ENCODE peak calls at places on chromosomes 4 and X, in five cellular contexts. I is sigmoid colon, M is HCT116, R is cardiac muscle cell, Z is dorsolateral prefrontal cortex. E is an unnamed sample.

GRCh38 chr4:139672215-139672614 is 6.6 kb downstream of the MGST2 start:
- DNase-seq in I (no peak), Z (no peak), R (no peak), M (no peak), E (no peak)

GRCh38 chr4:38860788-38861424 is 4.3 kb upstream of the TLR6 start:
- DNase-seq in Z (no peak), R (peak), I (no peak), M (peak), E (no peak)

GRCh38 chr4:153205757-153206156 is 1.5 kb downstream of the TRIM2 start:
- DNase-seq in M (peak), R (no peak), Z (no peak), I (no peak), E (no peak)

GRCh38 chr4:176769519-176769918 is 23.2 kb downstream of the VEGFC start:
- DNase-seq in I (no peak), Z (no peak), R (no peak), M (no peak), E (no peak)

GRCh38 chr4:171813195-171813955 is at the start of gene GALNTL6:
- DNase-seq in M (no peak), Z (peak), R (peak), I (peak), E (no peak)

GRCh38 chr4:26866781-26867180 is 6.1 kb downstream of the STIM2 start:
- DNase-seq in Z (no peak), R (no peak), I (no peak), M (no peak), E (no peak)

GRCh38 chr4:48680848-48681568 is 99.1 kb downstream of the FRYL start:
- DNase-seq in M (no peak), Z (no peak), R (no peak), I (no peak), E (no peak)

GRCh38 chr4:815464-816146 is 10.3 kb downstream of the CPLX1 start:
- DNase-seq in I (peak), M (no peak), R (no peak), Z (no peak), E (no peak)

GRCh38 chr4:39480251-39480650 is 21.4 kb downstream of the LIAS start:
- DNase-seq in I (no peak), Z (no peak), M (no peak), R (no peak), E (no peak)

GRCh38 chr4:1596393-1596792 is 87.7 kb downstream of the FAM53A start:
- DNase-seq in R (no peak), I (peak), Z (no peak), M (no peak), E (no peak)

GRCh38 chr4:144584428-144584827 is 61.5 kb upstream of the HHIP start:
- DNase-seq in I (no peak), R (no peak), M (no peak), Z (no peak), E (no peak)

GRCh38 chrX:17535229-17535628 is 160.2 kb downstream of the NHS start:
- DNase-seq in Z (no peak), M (peak), I (no peak), R (peak), E (no peak)

GRCh38 chr4:5364406-5364805 is 313.1 kb downstream of the STK32B start:
- DNase-seq in M (no peak), R (no peak), I (no peak), Z (no peak), E (no peak)

GRCh38 chr4:25859429-25860148 is 3.2 kb downstream of the SEL1L3 start:
- DNase-seq in I (no peak), M (no peak), R (no peak), Z (no peak), E (no peak)

GRCh38 chr4:128782076-128782715 is 27.3 kb upstream of the JADE1 start:
- DNase-seq in I (no peak), Z (no peak), M (peak), R (no peak), E (no peak)

GRCh38 chr4:92234393-92235176 is 69.2 kb upstream of the GRID2 start:
- DNase-seq in R (no peak), M (peak), Z (no peak), I (no peak), E (no peak)

GRCh38 chr4:180630012-180630411 is 1613.2 kb upstream of the TENM3 start:
- DNase-seq in M (no peak), Z (no peak), R (no peak), I (no peak), E (no peak)

GRCh38 chrX:71458866-71459265 is 74.0 kb upstream of the OGT start:
- DNase-seq in I (no peak), M (no peak), Z (no peak), R (no peak), E (no peak)

GRCh38 chr4:184688447-184688846 is 38.9 kb downstream of the PRIMPOL start:
- DNase-seq in M (peak), R (no peak), I (no peak), Z (no peak), E (no peak)

GRCh38 chrX:37353646-37354045 is 4.5 kb downstream of the PRRG1 start:
- DNase-seq in Z (no peak), R (no peak), M (no peak), I (no peak), E (no peak)

GRCh38 chrX:110045988-110046387 is 43.1 kb downstream of the TMEM164 start:
- DNase-seq in R (peak), I (no peak), Z (no peak), M (no peak), E (no peak)

GRCh38 chr4:142549726-142550463 is 296.2 kb downstream of the INPP4B start:
- DNase-seq in M (peak), Z (no peak), R (peak), I (no peak), E (no peak)

GRCh38 chr4:88674565-88674964 is 23.1 kb downstream of the NAP1L5 start:
- DNase-seq in I (no peak), R (no peak), Z (no peak), M (no peak), E (no peak)

GRCh38 chr4:152981842-152982241 is 45.7 kb downstream of the FHDC1 start:
- DNase-seq in R (no peak), M (no peak), I (no peak), Z (no peak), E (no peak)

GRCh38 chrX:44962944-44963343 is 90.0 kb downstream of the KDM6A start:
- DNase-seq in R (no peak), M (no peak), I (no peak), Z (no peak), E (no peak)

GRCh38 chr4:161252520-161253141 is 911.2 kb downstream of the FSTL5 start:
- DNase-seq in R (peak), Z (no peak), I (no peak), M (peak), E (no peak)

GRCh38 chr4:59904331-59904730 is 1295.8 kb upstream of the ADGRL3 start:
- DNase-seq in R (no peak), Z (no peak), M (no peak), I (no peak), E (no peak)

GRCh38 chrX:14029425-14030247 is at the start of gene GEMIN8:
- DNase-seq in Z (peak), R (peak), I (peak), M (peak), E (peak)

GRCh38 chr4:1026115-1026514 is 14.7 kb downstream of the FGFRL1 start:
- DNase-seq in R (peak), Z (no peak), M (no peak), I (no peak), E (no peak)

GRCh38 chr4:162163892-162164759 is at the start of gene FSTL5:
- DNase-seq in M (no peak), Z (peak), R (peak), I (peak), E (peak)

DNA sequence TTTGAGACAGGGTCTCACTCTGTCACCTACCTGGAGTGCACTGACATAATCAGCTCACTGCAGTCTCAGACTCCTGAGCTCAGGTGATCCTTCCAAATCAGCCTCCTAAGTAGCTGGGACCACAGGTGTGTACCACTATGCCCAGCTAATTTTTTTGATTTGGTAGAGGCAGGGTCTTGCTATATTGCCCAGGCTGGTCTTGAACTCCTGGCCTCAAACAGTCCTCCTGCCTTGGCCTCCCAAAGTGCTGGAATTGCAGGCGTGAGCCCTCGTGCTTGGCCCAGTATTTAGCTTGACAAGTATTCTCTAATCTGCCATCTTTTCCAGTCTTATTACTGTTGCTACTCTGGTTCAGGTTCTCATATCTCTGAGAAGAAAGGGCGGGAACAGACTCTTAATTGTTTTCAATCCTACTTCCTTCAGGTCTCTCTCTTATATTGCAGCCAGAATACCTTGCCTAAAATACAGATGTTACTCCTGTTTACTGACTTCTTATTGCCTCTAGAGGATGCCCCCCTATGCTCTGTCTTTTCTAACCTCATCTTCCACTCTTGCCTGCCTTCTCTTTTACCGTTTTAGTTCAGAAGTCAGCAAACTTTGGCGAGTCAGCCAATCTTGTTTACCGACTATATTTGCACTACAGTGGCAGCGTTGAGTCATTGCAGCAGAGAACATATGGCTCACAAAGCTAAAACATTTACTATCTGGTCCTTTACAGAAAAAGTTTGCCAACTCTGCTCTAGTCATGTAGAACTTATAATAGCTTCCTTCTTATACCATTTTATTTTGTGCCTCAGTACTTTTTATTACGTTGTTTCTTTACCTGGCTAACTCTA is 19.0 kb downstream of the MRPL1 start:
- DNase-seq in Z (no peak), I (no peak), R (no peak), M (no peak), E (no peak)
- H3K27ac ChIP-seq in Z (no peak), I (no peak), R (no peak), M (no peak), E (no peak)

GRCh38 chrX:108090474-108091265 is 672 bp downstream of the PSMD10 start:
- DNase-seq in M (no peak), I (no peak), R (peak), Z (no peak), E (no peak)

GRCh38 chrX:108088511-108088910 is 2.8 kb downstream of the PSMD10 start:
- DNase-seq in I (no peak), R (no peak), Z (no peak), M (no peak), E (no peak)

GRCh38 chrX:108091266-108091877 is at the start of the genes ATG4A and PSMD10:
- DNase-seq in Z (peak), I (peak), M (peak), R (peak), E (peak)

GRCh38 chrX:108087792-108088191 is 3.5 kb downstream of the PSMD10 start:
- DNase-seq in I (no peak), Z (no peak), M (no peak), R (no peak), E (no peak)

DNA sequence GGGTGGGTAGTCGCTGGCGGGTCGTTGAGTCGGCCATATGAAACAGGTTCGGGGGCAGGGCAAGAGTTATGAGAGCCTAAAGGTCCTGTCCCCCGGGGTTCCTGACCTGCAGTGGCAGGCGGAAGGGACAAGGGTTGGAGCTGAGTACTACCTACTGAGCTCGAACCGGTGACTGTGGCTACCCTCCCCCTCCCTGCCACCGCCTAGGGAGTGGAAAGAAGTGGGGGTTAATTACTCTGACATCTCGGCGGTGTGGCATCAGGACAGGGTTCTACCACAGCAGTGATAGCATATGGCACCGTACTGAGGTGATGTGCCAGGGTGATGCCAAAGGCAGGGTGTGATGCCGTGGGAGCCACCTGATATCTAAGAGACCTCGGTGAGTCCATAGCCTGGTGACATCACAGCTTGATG is 307 bp downstream of the ATG4A start:
- DNase-seq in I (no peak), M (peak), Z (no peak), R (no peak), E (no peak)
- H3K27ac ChIP-seq in I (peak), M (no peak), Z (peak), R (no peak), E (peak)

DNA sequence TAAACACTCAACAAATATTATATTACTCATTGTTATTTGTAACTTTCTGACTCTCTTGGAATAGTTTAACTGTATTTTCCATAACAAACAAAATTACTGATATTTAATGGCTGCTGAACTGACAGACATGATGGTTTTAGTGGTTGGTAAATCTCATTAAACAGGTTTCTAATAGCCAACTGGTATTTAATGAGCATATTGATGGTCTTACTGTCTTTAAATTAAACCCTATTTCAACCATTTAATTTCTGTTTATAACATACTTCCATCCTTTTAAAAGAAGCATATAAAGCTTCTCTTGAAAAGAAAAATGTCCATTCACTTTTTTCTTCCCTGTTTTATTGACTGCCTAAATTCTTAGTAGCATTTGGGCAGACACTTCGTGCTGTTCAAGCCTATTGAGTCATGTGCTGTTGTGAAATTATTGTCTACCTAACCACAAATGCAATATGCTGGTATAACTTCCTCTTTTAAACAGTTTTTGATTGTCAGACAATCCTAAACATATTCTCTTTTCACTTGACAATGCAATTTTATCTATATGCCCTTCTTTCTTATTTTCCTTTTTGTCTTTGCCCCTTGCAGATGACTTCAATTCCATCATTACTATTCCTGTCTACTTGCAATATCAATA is 163.9 kb upstream of the SLC7A11 start:
- DNase-seq in R (no peak), Z (no peak), I (no peak), M (no peak), E (no peak)
- H3K27ac ChIP-seq in R (peak), Z (no peak), I (no peak), M (no peak), E (no peak)

GRCh38 chrX:152738560-152738959 is 5.0 kb downstream of the MAGEA12 start:
- DNase-seq in R (no peak), M (no peak), Z (no peak), I (no peak), E (no peak)

GRCh38 chrX:152735101-152735500 is 1.5 kb downstream of the MAGEA12 start:
- DNase-seq in R (no peak), M (no peak), I (no peak), Z (no peak), E (no peak)

GRCh38 chrX:152735860-152736511 is 2.4 kb downstream of the MAGEA12 start:
- DNase-seq in I (no peak), Z (no peak), M (no peak), R (no peak), E (no peak)

DNA sequence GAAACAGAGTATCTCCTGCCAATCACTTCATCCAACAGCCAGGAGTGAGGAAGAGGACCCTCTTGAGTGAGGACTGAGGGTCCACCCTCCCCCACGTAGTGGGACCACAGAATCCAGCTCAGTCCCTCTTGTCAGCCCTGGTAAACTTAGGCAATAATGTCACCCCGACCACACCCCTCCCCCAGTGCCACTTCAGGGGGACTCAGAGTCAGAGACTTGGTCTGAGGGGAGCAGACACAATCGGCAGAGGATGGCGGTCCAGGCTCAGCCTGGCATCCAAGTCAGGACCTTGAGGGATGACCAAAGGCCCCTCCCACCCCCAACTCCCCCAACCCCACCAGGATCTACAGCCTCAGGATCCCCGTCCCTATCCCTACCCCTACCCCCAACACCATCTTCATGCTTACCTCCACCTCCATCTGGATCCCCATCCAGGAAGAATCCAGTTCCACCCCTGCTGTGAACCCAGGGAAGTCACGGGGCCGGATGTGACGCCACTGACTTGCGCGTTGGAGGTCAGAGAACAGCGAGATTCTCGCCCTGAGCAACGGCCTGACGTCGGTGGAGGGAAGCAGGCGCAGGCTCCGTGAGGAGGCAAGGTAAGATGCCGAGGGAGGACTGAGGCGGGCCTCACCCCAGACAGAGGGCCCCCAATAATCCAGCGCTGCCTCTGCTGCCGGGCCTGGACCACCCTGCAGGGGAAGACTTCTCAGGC is at the start of the genes CSAG1 and MAGEA12:
- DNase-seq in I (no peak), Z (no peak), M (no peak), R (no peak), E (no peak)
- H3K27ac ChIP-seq in I (no peak), Z (no peak), M (no peak), R (no peak), E (no peak)

GRCh38 chr4:183492791-183493221 is 12.1 kb upstream of the ING2 start:
- DNase-seq in M (no peak), R (no peak), I (no peak), Z (no peak), E (no peak)

GRCh38 chr4:183495182-183495581 is 9.7 kb upstream of the ING2 start:
- DNase-seq in Z (no peak), R (no peak), I (no peak), M (no peak), E (no peak)

DNA sequence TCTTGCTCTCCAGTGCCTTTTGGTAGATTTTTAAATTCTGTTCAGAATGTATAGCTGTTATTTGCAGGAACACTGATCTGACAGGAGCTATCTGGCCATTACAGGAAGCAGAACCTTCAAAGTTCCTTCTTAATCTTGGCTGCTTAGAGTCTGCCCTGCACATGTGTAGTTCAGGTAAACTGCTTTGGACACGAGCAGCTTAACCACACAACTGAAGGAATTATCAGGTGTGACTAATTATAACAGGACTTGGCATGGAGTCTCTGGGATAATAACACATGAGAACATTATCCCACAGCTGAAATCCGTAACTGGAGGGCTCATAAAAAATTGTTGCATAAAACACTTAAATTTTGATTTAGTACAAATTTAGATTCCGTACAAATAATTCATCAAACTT is 11.6 kb upstream of the ING2 start:
- DNase-seq in M (no peak), I (no peak), Z (no peak), R (no peak), E (no peak)
- H3K27ac ChIP-seq in M (no peak), I (no peak), Z (no peak), R (no peak), E (no peak)